ENCODE peak calls at places on chromosomes 3 and 15, in ten cellular contexts. One of them, this sample, is unnamed.

GRCh38 chr3:30924763-30925162 is 30.3 kb upstream of the GADL1 start:
- DNase-seq in mesendoderm: no peak
- DNase-seq in CD4-positive, alpha-beta T cell: no peak
- DNase-seq in DND-41: no peak
- DNase-seq in H9: no peak
- DNase-seq in psoas muscle: no peak
- DNase-seq in astrocyte: peak
- DNase-seq in breast epithelium: no peak
- DNase-seq in AG04450: no peak
- DNase-seq in endodermal cell: no peak
- DNase-seq in this sample: no peak

GRCh38 chr3:125262155-125262554 is 49.6 kb upstream of the SLC12A8 start:
- DNase-seq in mesendoderm: no peak
- DNase-seq in CD4-positive, alpha-beta T cell: no peak
- DNase-seq in DND-41: no peak
- DNase-seq in H9: no peak
- DNase-seq in psoas muscle: no peak
- DNase-seq in astrocyte: no peak
- DNase-seq in breast epithelium: no peak
- DNase-seq in AG04450: no peak
- DNase-seq in endodermal cell: no peak
- DNase-seq in this sample: no peak

GRCh38 chr15:60682115-60682514 is 203.2 kb upstream of the ICE2 start:
- DNase-seq in mesendoderm: no peak
- DNase-seq in CD4-positive, alpha-beta T cell: no peak
- DNase-seq in DND-41: no peak
- DNase-seq in H9: no peak
- DNase-seq in psoas muscle: no peak
- DNase-seq in astrocyte: peak
- DNase-seq in breast epithelium: no peak
- DNase-seq in AG04450: no peak
- DNase-seq in endodermal cell: no peak
- DNase-seq in this sample: no peak

GRCh38 chr3:171472552-171472951 is 12.3 kb upstream of the TNIK start:
- DNase-seq in mesendoderm: no peak
- DNase-seq in CD4-positive, alpha-beta T cell: no peak
- DNase-seq in DND-41: no peak
- DNase-seq in H9: no peak
- DNase-seq in psoas muscle: no peak
- DNase-seq in astrocyte: no peak
- DNase-seq in breast epithelium: no peak
- DNase-seq in AG04450: no peak
- DNase-seq in endodermal cell: no peak
- DNase-seq in this sample: no peak

GRCh38 chr15:23687143-23687470 is at the start of gene NDN:
- DNase-seq in mesendoderm: peak
- DNase-seq in CD4-positive, alpha-beta T cell: no peak
- DNase-seq in DND-41: no peak
- DNase-seq in H9: peak
- DNase-seq in psoas muscle: peak
- DNase-seq in astrocyte: peak
- DNase-seq in breast epithelium: no peak
- DNase-seq in AG04450: no peak
- DNase-seq in endodermal cell: peak
- DNase-seq in this sample: no peak

GRCh38 chr3:8964436-8965370 is 1.4 kb upstream of the RAD18 start:
- DNase-seq in mesendoderm: peak
- DNase-seq in CD4-positive, alpha-beta T cell: no peak
- DNase-seq in DND-41: no peak
- DNase-seq in H9: peak
- DNase-seq in psoas muscle: no peak
- DNase-seq in astrocyte: peak
- DNase-seq in breast epithelium: no peak
- DNase-seq in AG04450: no peak
- DNase-seq in endodermal cell: peak
- DNase-seq in this sample: no peak

GRCh38 chr3:187920871-187921270 is 175.6 kb upstream of the BCL6 start:
- DNase-seq in mesendoderm: no peak
- DNase-seq in CD4-positive, alpha-beta T cell: no peak
- DNase-seq in DND-41: no peak
- DNase-seq in H9: no peak
- DNase-seq in psoas muscle: peak
- DNase-seq in astrocyte: peak
- DNase-seq in breast epithelium: no peak
- DNase-seq in AG04450: no peak
- DNase-seq in endodermal cell: no peak
- DNase-seq in this sample: no peak

GRCh38 chr3:44782891-44783290 is 21.3 kb downstream of the KIF15 start:
- DNase-seq in mesendoderm: no peak
- DNase-seq in CD4-positive, alpha-beta T cell: no peak
- DNase-seq in DND-41: no peak
- DNase-seq in H9: no peak
- DNase-seq in psoas muscle: no peak
- DNase-seq in astrocyte: no peak
- DNase-seq in breast epithelium: no peak
- DNase-seq in AG04450: no peak
- DNase-seq in endodermal cell: no peak
- DNase-seq in this sample: no peak

GRCh38 chr3:127072971-127073851 is 90.3 kb downstream of the PLXNA1 start:
- DNase-seq in mesendoderm: no peak
- DNase-seq in CD4-positive, alpha-beta T cell: no peak
- DNase-seq in DND-41: no peak
- DNase-seq in H9: no peak
- DNase-seq in psoas muscle: peak
- DNase-seq in astrocyte: no peak
- DNase-seq in breast epithelium: no peak
- DNase-seq in AG04450: no peak
- DNase-seq in endodermal cell: no peak
- DNase-seq in this sample: no peak

GRCh38 chr3:69309810-69310209 is 76.1 kb downstream of the FRMD4B start:
- DNase-seq in mesendoderm: peak
- DNase-seq in CD4-positive, alpha-beta T cell: no peak
- DNase-seq in DND-41: no peak
- DNase-seq in H9: no peak
- DNase-seq in psoas muscle: no peak
- DNase-seq in astrocyte: peak
- DNase-seq in breast epithelium: no peak
- DNase-seq in AG04450: no peak
- DNase-seq in endodermal cell: peak
- DNase-seq in this sample: no peak

GRCh38 chr3:7382293-7383033 is 521.5 kb downstream of the GRM7 start:
- DNase-seq in mesendoderm: no peak
- DNase-seq in CD4-positive, alpha-beta T cell: no peak
- DNase-seq in DND-41: no peak
- DNase-seq in H9: no peak
- DNase-seq in psoas muscle: no peak
- DNase-seq in astrocyte: peak
- DNase-seq in breast epithelium: no peak
- DNase-seq in AG04450: no peak
- DNase-seq in endodermal cell: no peak
- DNase-seq in this sample: no peak

GRCh38 chr15:66778716-66779115 is 76.7 kb downstream of the SMAD6 start:
- DNase-seq in mesendoderm: no peak
- DNase-seq in CD4-positive, alpha-beta T cell: no peak
- DNase-seq in DND-41: no peak
- DNase-seq in H9: no peak
- DNase-seq in psoas muscle: peak
- DNase-seq in astrocyte: no peak
- DNase-seq in breast epithelium: no peak
- DNase-seq in AG04450: no peak
- DNase-seq in endodermal cell: no peak
- DNase-seq in this sample: no peak

GRCh38 chr3:155778441-155778840 is 27.6 kb downstream of the C3orf33 start:
- DNase-seq in mesendoderm: no peak
- DNase-seq in CD4-positive, alpha-beta T cell: no peak
- DNase-seq in DND-41: no peak
- DNase-seq in H9: no peak
- DNase-seq in psoas muscle: no peak
- DNase-seq in astrocyte: peak
- DNase-seq in breast epithelium: no peak
- DNase-seq in AG04450: no peak
- DNase-seq in endodermal cell: no peak
- DNase-seq in this sample: no peak

GRCh38 chr3:177211503-177212277 is 14.4 kb upstream of the TBL1XR1 start:
- DNase-seq in mesendoderm: no peak
- DNase-seq in CD4-positive, alpha-beta T cell: no peak
- DNase-seq in DND-41: no peak
- DNase-seq in H9: no peak
- DNase-seq in psoas muscle: no peak
- DNase-seq in astrocyte: no peak
- DNase-seq in breast epithelium: peak
- DNase-seq in AG04450: no peak
- DNase-seq in endodermal cell: no peak
- DNase-seq in this sample: no peak

GRCh38 chr3:41026394-41027177 is 172.7 kb upstream of the CTNNB1 start:
- DNase-seq in mesendoderm: peak
- DNase-seq in CD4-positive, alpha-beta T cell: no peak
- DNase-seq in DND-41: no peak
- DNase-seq in H9: no peak
- DNase-seq in psoas muscle: peak
- DNase-seq in astrocyte: peak
- DNase-seq in breast epithelium: no peak
- DNase-seq in AG04450: peak
- DNase-seq in endodermal cell: peak
- DNase-seq in this sample: peak

GRCh38 chr15:61764981-61765380 is 295.3 kb downstream of the VPS13C start:
- DNase-seq in mesendoderm: no peak
- DNase-seq in CD4-positive, alpha-beta T cell: no peak
- DNase-seq in DND-41: no peak
- DNase-seq in H9: no peak
- DNase-seq in psoas muscle: no peak
- DNase-seq in astrocyte: no peak
- DNase-seq in breast epithelium: no peak
- DNase-seq in AG04450: no peak
- DNase-seq in endodermal cell: no peak
- DNase-seq in this sample: no peak

GRCh38 chr15:95929232-95929846 is 401.2 kb upstream of the NR2F2 start:
- DNase-seq in mesendoderm: no peak
- DNase-seq in CD4-positive, alpha-beta T cell: no peak
- DNase-seq in DND-41: peak
- DNase-seq in H9: no peak
- DNase-seq in psoas muscle: no peak
- DNase-seq in astrocyte: peak
- DNase-seq in breast epithelium: no peak
- DNase-seq in AG04450: no peak
- DNase-seq in endodermal cell: no peak
- DNase-seq in this sample: no peak

GRCh38 chr3:129701161-129701560 is 94.7 kb upstream of the PLXND1 start:
- DNase-seq in mesendoderm: peak
- DNase-seq in CD4-positive, alpha-beta T cell: no peak
- DNase-seq in DND-41: no peak
- DNase-seq in H9: no peak
- DNase-seq in psoas muscle: no peak
- DNase-seq in astrocyte: no peak
- DNase-seq in breast epithelium: no peak
- DNase-seq in AG04450: no peak
- DNase-seq in endodermal cell: no peak
- DNase-seq in this sample: no peak

GRCh38 chr3:20811631-20812030 is 625.6 kb upstream of the SGO1 start:
- DNase-seq in mesendoderm: no peak
- DNase-seq in CD4-positive, alpha-beta T cell: no peak
- DNase-seq in DND-41: no peak
- DNase-seq in H9: no peak
- DNase-seq in psoas muscle: no peak
- DNase-seq in astrocyte: no peak
- DNase-seq in breast epithelium: no peak
- DNase-seq in AG04450: no peak
- DNase-seq in endodermal cell: no peak
- DNase-seq in this sample: no peak

GRCh38 chr3:83034806-83035703 is 1273.6 kb upstream of the GBE1 start:
- DNase-seq in mesendoderm: no peak
- DNase-seq in CD4-positive, alpha-beta T cell: no peak
- DNase-seq in DND-41: no peak
- DNase-seq in H9: no peak
- DNase-seq in psoas muscle: peak
- DNase-seq in astrocyte: no peak
- DNase-seq in breast epithelium: no peak
- DNase-seq in AG04450: no peak
- DNase-seq in endodermal cell: no peak
- DNase-seq in this sample: no peak

GRCh38 chr3:176867681-176868663 is 329.3 kb downstream of the TBL1XR1 start:
- DNase-seq in mesendoderm: peak
- DNase-seq in CD4-positive, alpha-beta T cell: no peak
- DNase-seq in DND-41: no peak
- DNase-seq in H9: no peak
- DNase-seq in psoas muscle: no peak
- DNase-seq in astrocyte: no peak
- DNase-seq in breast epithelium: peak
- DNase-seq in AG04450: no peak
- DNase-seq in endodermal cell: no peak
- DNase-seq in this sample: no peak

GRCh38 chr15:87731630-87732029 is 524.9 kb downstream of the NTRK3 start:
- DNase-seq in mesendoderm: peak
- DNase-seq in CD4-positive, alpha-beta T cell: no peak
- DNase-seq in DND-41: no peak
- DNase-seq in H9: no peak
- DNase-seq in psoas muscle: no peak
- DNase-seq in astrocyte: no peak
- DNase-seq in breast epithelium: no peak
- DNase-seq in AG04450: no peak
- DNase-seq in endodermal cell: peak
- DNase-seq in this sample: no peak
- H3K27ac ChIP-seq in mesendoderm: no peak
- H3K27ac ChIP-seq in CD4-positive, alpha-beta T cell: no peak
- H3K27ac ChIP-seq in DND-41: no peak
- H3K27ac ChIP-seq in H9: no peak
- H3K27ac ChIP-seq in psoas muscle: no peak
- H3K27ac ChIP-seq in astrocyte: no peak
- H3K27ac ChIP-seq in breast epithelium: no peak
- H3K27ac ChIP-seq in AG04450: no peak
- H3K27ac ChIP-seq in endodermal cell: no peak
- H3K27ac ChIP-seq in this sample: no peak

GRCh38 chr15:78071378-78071777 is 6.1 kb downstream of the TBC1D2B start:
- DNase-seq in mesendoderm: no peak
- DNase-seq in CD4-positive, alpha-beta T cell: no peak
- DNase-seq in DND-41: no peak
- DNase-seq in H9: no peak
- DNase-seq in psoas muscle: no peak
- DNase-seq in astrocyte: no peak
- DNase-seq in breast epithelium: no peak
- DNase-seq in AG04450: no peak
- DNase-seq in endodermal cell: no peak
- DNase-seq in this sample: no peak
- H3K27ac ChIP-seq in mesendoderm: no peak
- H3K27ac ChIP-seq in CD4-positive, alpha-beta T cell: peak
- H3K27ac ChIP-seq in DND-41: no peak
- H3K27ac ChIP-seq in H9: no peak
- H3K27ac ChIP-seq in psoas muscle: peak
- H3K27ac ChIP-seq in astrocyte: no peak
- H3K27ac ChIP-seq in breast epithelium: peak
- H3K27ac ChIP-seq in AG04450: no peak
- H3K27ac ChIP-seq in endodermal cell: no peak
- H3K27ac ChIP-seq in this sample: no peak

GRCh38 chr15:68352401-68353062 is 75.0 kb downstream of the FEM1B start:
- DNase-seq in mesendoderm: no peak
- DNase-seq in CD4-positive, alpha-beta T cell: no peak
- DNase-seq in DND-41: peak
- DNase-seq in H9: no peak
- DNase-seq in psoas muscle: peak
- DNase-seq in astrocyte: peak
- DNase-seq in breast epithelium: peak
- DNase-seq in AG04450: peak
- DNase-seq in endodermal cell: no peak
- DNase-seq in this sample: no peak
- H3K27ac ChIP-seq in mesendoderm: no peak
- H3K27ac ChIP-seq in CD4-positive, alpha-beta T cell: no peak
- H3K27ac ChIP-seq in DND-41: no peak
- H3K27ac ChIP-seq in H9: no peak
- H3K27ac ChIP-seq in psoas muscle: peak
- H3K27ac ChIP-seq in astrocyte: peak
- H3K27ac ChIP-seq in breast epithelium: peak
- H3K27ac ChIP-seq in AG04450: peak
- H3K27ac ChIP-seq in endodermal cell: no peak
- H3K27ac ChIP-seq in this sample: no peak

GRCh38 chr15:59410448-59410896 is 27.5 kb upstream of the FAM81A start:
- DNase-seq in mesendoderm: no peak
- DNase-seq in CD4-positive, alpha-beta T cell: no peak
- DNase-seq in DND-41: no peak
- DNase-seq in H9: no peak
- DNase-seq in psoas muscle: no peak
- DNase-seq in astrocyte: peak
- DNase-seq in breast epithelium: no peak
- DNase-seq in AG04450: no peak
- DNase-seq in endodermal cell: no peak
- DNase-seq in this sample: no peak
- H3K27ac ChIP-seq in mesendoderm: no peak
- H3K27ac ChIP-seq in CD4-positive, alpha-beta T cell: no peak
- H3K27ac ChIP-seq in DND-41: no peak
- H3K27ac ChIP-seq in H9: no peak
- H3K27ac ChIP-seq in psoas muscle: no peak
- H3K27ac ChIP-seq in astrocyte: no peak
- H3K27ac ChIP-seq in breast epithelium: no peak
- H3K27ac ChIP-seq in AG04450: peak
- H3K27ac ChIP-seq in endodermal cell: no peak
- H3K27ac ChIP-seq in this sample: no peak

This sample was measured in substantia nigra.